ENCODE peak calls at places on chromosomes 4 and X, in four cellular contexts. J, K, C and R are unnamed samples.

GRCh38 chrX:13177921-13178320 is 133.5 kb upstream of the FAM9C start:
- DNase-seq in J (peak; percentile 46), K (no peak), C (no peak), R (no peak)

GRCh38 chrX:37686979-37687378 is 1.4 kb downstream of the XK start:
- DNase-seq in J (no peak), K (no peak), C (no peak), R (no peak)

GRCh38 chr4:76854858-76855257 is 43.1 kb downstream of the SOWAHB start:
- DNase-seq in J (no peak), C (no peak), K (no peak), R (no peak)

GRCh38 chrX:46953597-46953996 is 41.4 kb downstream of the JADE3 start:
- DNase-seq in K (no peak), C (peak; percentile 63), J (no peak), R (no peak)

GRCh38 chrX:40099046-40099968 is 1.5 kb upstream of the BCOR start:
- DNase-seq in C (no peak), K (peak; percentile 31), J (peak; percentile 60), R (peak; percentile 53)

GRCh38 chr4:48225368-48226141 is 44.1 kb downstream of the TEC start:
- DNase-seq in J (no peak), K (no peak), C (no peak), R (no peak)

GRCh38 chr4:105461221-105462041 is 12.4 kb downstream of the PPA2 start:
- DNase-seq in K (no peak), J (no peak), C (peak; percentile 48), R (no peak)

GRCh38 chr4:7547368-7548040 is 112.8 kb upstream of the PSAPL1 start:
- DNase-seq in J (peak; percentile 12), C (peak; percentile 2), K (no peak), R (no peak)

GRCh38 chr4:179007758-179008157 is 1565.5 kb upstream of the AGA start:
- DNase-seq in K (no peak), C (no peak), J (no peak), R (no peak)

GRCh38 chr4:26858947-26859401 is 1.7 kb upstream of the STIM2 start:
- DNase-seq in C (no peak), J (peak; percentile 55), K (no peak), R (no peak)

GRCh38 chr4:74659576-74660411 is 134.5 kb downstream of the BTC start:
- DNase-seq in K (peak; percentile 89), C (peak; percentile 99), J (no peak), R (no peak)

GRCh38 chr4:169934794-169935400 is 91.3 kb downstream of the MFAP3L start:
- DNase-seq in C (no peak), J (no peak), K (no peak), R (no peak)

GRCh38 chr4:80393246-80393969 is 57.9 kb downstream of the CFAP299 start:
- DNase-seq in J (no peak), C (peak; percentile 45), K (no peak), R (no peak)

GRCh38 chr4:147378780-147379179 is 102.1 kb upstream of the EDNRA start:
- DNase-seq in J (no peak), K (no peak), C (no peak), R (no peak)

GRCh38 chr4:47010347-47011188 is 17.2 kb upstream of the GABRA4 start:
- DNase-seq in C (peak; percentile 17), J (no peak), K (no peak), R (no peak)

GRCh38 chr4:89308161-89308500 is 531 bp upstream of the GPRIN3 start:
- DNase-seq in C (no peak), K (no peak), J (no peak), R (no peak)

GRCh38 chr4:100422911-100423310 is 94.9 kb downstream of the EMCN start:
- DNase-seq in J (no peak), C (no peak), K (no peak), R (no peak)

GRCh38 chrX:57977992-57978391 is 67.7 kb upstream of the ZXDA start:
- DNase-seq in C (no peak), K (no peak), J (no peak), R (no peak)

GRCh38 chr4:183017962-183018361 is 81.1 kb upstream of the WWC2 start:
- DNase-seq in J (no peak), K (no peak), C (no peak), R (no peak)

GRCh38 chr4:37324526-37324925 is 80.0 kb downstream of the NWD2 start:
- DNase-seq in J (peak; percentile 65), C (no peak), K (no peak), R (no peak)